ENCODE peak calls at places on chromosomes 2 and 18, in seven cellular contexts. U is CD4-positive, alpha-beta memory T cell; W is HCT116; Q is A673; D is uterus; O is HepG2; B is CD8-positive, alpha-beta T cell. J is an unnamed sample.

GRCh38 chr2:178917555-178917954 is 110.3 kb upstream of the TTN start:
- DNase-seq in U (no peak), W (no peak), Q (no peak), D (no peak), O (no peak), B (no peak), J (no peak)

GRCh38 chr18:69916412-69916811 is 31.3 kb downstream of the CD226 start:
- DNase-seq in U (no peak), W (no peak), Q (no peak), D (no peak), O (no peak), B (no peak), J (no peak)

GRCh38 chr18:69215151-69215550 is 185.5 kb upstream of the DOK6 start:
- DNase-seq in U (no peak), W (no peak), Q (no peak), D (no peak), O (no peak), B (no peak), J (no peak)

GRCh38 chr2:25334482-25334881 is 7.2 kb downstream of the DNMT3A start:
- DNase-seq in U (no peak), W (no peak), Q (no peak), D (no peak), O (no peak), B (no peak), J (no peak)

GRCh38 chr18:41906528-41907256 is 48.3 kb upstream of the PIK3C3 start:
- DNase-seq in U (peak; percentile 67), W (peak; percentile 15), Q (peak; percentile 55), D (no peak), O (peak; percentile 13), B (peak; percentile 13), J (peak; percentile 13)

GRCh38 chr18:79987566-79987965 is 797 bp downstream of the TXNL4A start:
- DNase-seq in U (no peak), W (no peak), Q (no peak), D (no peak), O (no peak), B (no peak), J (no peak)

GRCh38 chr2:236871500-236872001 is 214.1 kb upstream of the COPS8 start:
- DNase-seq in U (no peak), W (no peak), Q (peak; percentile 73), D (peak; percentile 36), O (peak; percentile 5), B (no peak), J (no peak)

GRCh38 chr18:62435435-62436031 is 87.3 kb upstream of the ZCCHC2 start:
- DNase-seq in U (no peak), W (no peak), Q (no peak), D (no peak), O (peak; percentile 41), B (no peak), J (no peak)

GRCh38 chr18:57776354-57776753 is 26.8 kb downstream of the ATP8B1 start:
- DNase-seq in U (no peak), W (no peak), Q (no peak), D (no peak), O (no peak), B (no peak), J (no peak)

GRCh38 chr2:1846046-1847015 is 102.0 kb upstream of the PXDN start:
- DNase-seq in U (no peak), W (no peak), Q (no peak), D (no peak), O (no peak), B (no peak), J (no peak)

GRCh38 chr18:60372598-60372997 is at the start of gene MC4R:
- DNase-seq in U (no peak), W (peak; percentile 48), Q (peak; percentile 79), D (no peak), O (no peak), B (no peak), J (no peak)

GRCh38 chr18:38576915-38577314 is 1011.3 kb upstream of the CELF4 start:
- DNase-seq in U (peak; percentile 30), W (no peak), Q (no peak), D (no peak), O (no peak), B (no peak), J (no peak)

GRCh38 chr2:61181382-61182058 is 19.5 kb downstream of the C2orf74 start:
- DNase-seq in U (no peak), W (no peak), Q (no peak), D (no peak), O (no peak), B (no peak), J (no peak)

GRCh38 chr2:28350791-28351285 is 41.8 kb upstream of the FOSL2 start:
- DNase-seq in U (no peak), W (no peak), Q (no peak), D (no peak), O (no peak), B (no peak), J (no peak)

GRCh38 chr2:200104015-200104414 is 148.6 kb downstream of the MAIP1 start:
- DNase-seq in U (no peak), W (no peak), Q (no peak), D (no peak), O (no peak), B (no peak), J (no peak)

GRCh38 chr18:51066273-51066672 is 36.3 kb downstream of the SMAD4 start:
- DNase-seq in U (no peak), W (no peak), Q (no peak), D (no peak), O (no peak), B (no peak), J (no peak)

GRCh38 chr18:58221060-58221725 is 177.2 kb downstream of the NEDD4L start:
- DNase-seq in U (no peak), W (peak; percentile 90), Q (no peak), D (no peak), O (peak; percentile 81), B (no peak), J (no peak)

GRCh38 chr2:67145851-67146250 is 251.3 kb upstream of the ETAA1 start:
- DNase-seq in U (no peak), W (no peak), Q (no peak), D (no peak), O (no peak), B (no peak), J (no peak)

GRCh38 chr2:162300271-162300670 is 18.2 kb downstream of the IFIH1 start:
- DNase-seq in U (no peak), W (no peak), Q (no peak), D (no peak), O (no peak), B (no peak), J (no peak)

GRCh38 chr2:64354857-64355680 is 98.9 kb upstream of the LGALSL start:
- DNase-seq in U (no peak), W (no peak), Q (no peak), D (no peak), O (no peak), B (no peak), J (no peak)

GRCh38 chr2:27249077-27249890 is 13.6 kb downstream of the SLC30A3 start:
- DNase-seq in U (no peak), W (no peak), Q (no peak), D (no peak), O (no peak), B (no peak), J (no peak)

GRCh38 chr2:171316755-171317337 is 116.9 kb downstream of the METTL8 start:
- DNase-seq in U (no peak), W (no peak), Q (no peak), D (no peak), O (no peak), B (no peak), J (no peak)

GRCh38 chr2:15642334-15643208 is 50.9 kb downstream of the DDX1 start:
- DNase-seq in U (no peak), W (no peak), Q (no peak), D (no peak), O (peak; percentile 54), B (no peak), J (no peak)

GRCh38 chr2:45220227-45220626 is 211.0 kb upstream of the SIX2 start:
- DNase-seq in U (no peak), W (no peak), Q (no peak), D (no peak), O (no peak), B (no peak), J (no peak)

GRCh38 chr18:32302806-32303205 is 113.0 kb downstream of the MEP1B start:
- DNase-seq in U (no peak), W (no peak), Q (no peak), D (no peak), O (no peak), B (no peak), J (no peak)

GRCh38 chr2:101518470-101519172 is 43.7 kb upstream of the RFX8 start:
- DNase-seq in U (no peak), W (peak; percentile 40), Q (peak; percentile 60), D (peak; percentile 36), O (peak; percentile 78), B (no peak), J (no peak)

GRCh38 chr18:77206676-77207370 is 42.8 kb upstream of the GALR1 start:
- DNase-seq in U (no peak), W (no peak), Q (no peak), D (peak; percentile 77), O (no peak), B (no peak), J (no peak)
- H3K4me3 ChIP-seq in U (no peak overlapping the region), W (no peak overlapping the region), Q (no peak overlapping the region), D (no peak overlapping the region), O (no peak overlapping the region), B (no peak overlapping the region), J (no peak overlapping the region)

DNA sequence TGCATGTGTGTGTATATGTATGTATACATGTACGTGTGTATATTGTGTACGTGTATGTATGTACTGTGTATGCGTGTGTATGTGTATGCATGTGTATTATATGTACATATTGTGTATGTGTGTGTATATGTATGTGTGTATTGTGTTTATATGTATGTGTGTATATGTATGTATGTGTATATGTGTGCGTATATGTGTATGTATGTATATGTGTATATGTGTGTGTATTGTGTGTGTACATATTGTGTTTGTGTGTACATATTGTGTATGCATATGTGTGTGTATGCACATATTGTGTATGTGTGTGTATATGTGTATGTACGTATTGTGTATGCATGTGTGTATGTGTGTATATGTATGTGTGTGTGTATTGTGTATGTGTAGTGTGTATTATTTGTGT is 15.6 kb upstream of the NEU4 start:
- DNase-seq in U (no peak), W (no peak), Q (no peak), D (no peak), O (no peak), B (no peak), J (no peak)
- H3K36me3 ChIP-seq in U (no peaks in the 10 kb centered on the region), W (no peaks in the 10 kb centered on the region), Q (no peaks in the 10 kb centered on the region), D (no peaks in the 10 kb centered on the region), O (no peaks in the 10 kb centered on the region), B (no peaks in the 10 kb centered on the region), J (no peaks in the 10 kb centered on the region)

GRCh38 chr2:55223958-55224760 is 7.9 kb downstream of the CLHC1 start:
- DNase-seq in U (no peak), W (no peak), Q (no peak), D (no peak), O (no peak), B (no peak), J (no peak)
- H3K4me3 ChIP-seq in U (no peak overlapping the region), W (no peak overlapping the region), Q (peak overlapping the region; percentile 82), D (no peak overlapping the region), O (no peak overlapping the region), B (no peak overlapping the region), J (no peak overlapping the region)

GRCh38 chr2:215431290-215431689 is 4.6 kb downstream of the FN1 start:
- DNase-seq in U (no peak), W (no peak), Q (no peak), D (no peak), O (no peak), B (no peak), J (no peak)
- H3K36me3 ChIP-seq in U (no peaks in the 10 kb centered on the region), W (no peaks in the 10 kb centered on the region), Q (peaks cover 85% of the 10 kb centered on the region), D (no peaks in the 10 kb centered on the region), O (peaks cover 22% of the 10 kb centered on the region), B (no peaks in the 10 kb centered on the region), J (peaks cover 8% of the 10 kb centered on the region)